ENCODE peak calls at places on chromosome 7, in five cellular contexts. L is MM.1S; Y is aorta; H is IMR-90; B is CD4-positive, alpha-beta T cell. C is an unnamed sample. For H3K9me3, the result is how much of the 10 kb centered on the place peaks cover.

GRCh38 chr7:81769891-81770818 is at the start of gene HGF:
- DNase-seq in L (no peak), Y (peak), H (peak), B (no peak), C (no peak)

GRCh38 chr7:28433604-28434254 is 21.4 kb downstream of the CREB5 start:
- DNase-seq in L (no peak), Y (no peak), H (peak), B (no peak), C (no peak)

GRCh38 chr7:116706668-116707126 is 34.7 kb downstream of the MET start:
- DNase-seq in L (no peak), Y (no peak), H (no peak), B (no peak), C (no peak)

GRCh38 chr7:88044069-88044468 is 110.0 kb downstream of the ADAM22 start:
- DNase-seq in L (no peak), Y (no peak), H (no peak), B (no peak), C (no peak)

GRCh38 chr7:93551063-93551895 is 23.2 kb downstream of the CALCR start:
- DNase-seq in L (peak), Y (no peak), H (peak), B (no peak), C (no peak)

GRCh38 chr7:131774419-131775220 is 218.2 kb upstream of the PODXL start:
- DNase-seq in L (no peak), Y (no peak), H (no peak), B (no peak), C (no peak)

GRCh38 chr7:131581241-131582157 is 25.1 kb upstream of the PODXL start:
- DNase-seq in L (no peak), Y (peak), H (no peak), B (no peak), C (no peak)

GRCh38 chr7:131727189-131727588 is 170.8 kb upstream of the PODXL start:
- DNase-seq in L (no peak), Y (no peak), H (no peak), B (no peak), C (no peak)

GRCh38 chr7:131285558-131285957 is 42.1 kb upstream of the MKLN1 start:
- DNase-seq in L (no peak), Y (no peak), H (no peak), B (no peak), C (no peak)

GRCh38 chr7:95549818-95550529 is 46.3 kb downstream of the PDK4 start:
- DNase-seq in L (no peak), Y (peak), H (peak), B (no peak), C (no peak)

GRCh38 chr7:71303566-71303965 is 171.6 kb downstream of the GALNT17 start:
- DNase-seq in L (no peak), Y (no peak), H (no peak), B (no peak), C (no peak)

GRCh38 chr7:23759556-23760391 is 49.8 kb downstream of the STK31 start:
- DNase-seq in L (no peak), Y (no peak), H (peak), B (no peak), C (no peak)

GRCh38 chr7:130758429-130759056 is 24.5 kb upstream of the KLF14 start:
- DNase-seq in L (peak), Y (no peak), H (peak), B (no peak), C (no peak)

GRCh38 chr7:21616796-21617436 is 74.1 kb downstream of the DNAH11 start:
- DNase-seq in L (no peak), Y (no peak), H (peak), B (no peak), C (no peak)

GRCh38 chr7:1823376-1824150 is 153.5 kb downstream of the ELFN1 start:
- DNase-seq in L (no peak), Y (peak), H (no peak), B (no peak), C (no peak)

GRCh38 chr7:83835424-83835823 is 186.5 kb upstream of the SEMA3E start:
- DNase-seq in L (no peak), Y (no peak), H (no peak), B (no peak), C (no peak)

GRCh38 chr7:74665296-74665938 is 7.9 kb downstream of the GTF2I start:
- DNase-seq in L (no peak), Y (no peak), H (no peak), B (no peak), C (no peak)

GRCh38 chr7:80018941-80019808 is 115.5 kb upstream of the GNAI1 start:
- DNase-seq in L (peak), Y (peak), H (peak), B (peak), C (no peak)

GRCh38 chr7:55568613-55569268 is 3.6 kb downstream of the VOPP1 start:
- DNase-seq in L (no peak), Y (no peak), H (peak), B (no peak), C (no peak)

GRCh38 chr7:1298051-1298937 is 65.6 kb downstream of the UNCX start:
- DNase-seq in L (no peak), Y (peak), H (no peak), B (no peak), C (no peak)

GRCh38 chr7:42414961-42415505 is 178.0 kb upstream of the GLI3 start:
- DNase-seq in L (no peak), Y (no peak), H (no peak), B (no peak), C (no peak)

GRCh38 chr7:47314728-47315601 is 266.9 kb downstream of the TNS3 start:
- DNase-seq in L (no peak), Y (peak), H (peak), B (no peak), C (no peak)

GRCh38 chr7:142669074-142669654 is 80.1 kb upstream of the PRSS1 start:
- DNase-seq in L (peak), Y (no peak), H (peak), B (no peak), C (no peak)
- H3K9me3 ChIP-seq in L (under half), Y (under half), H (under half), B (under half), C (under half)

DNA sequence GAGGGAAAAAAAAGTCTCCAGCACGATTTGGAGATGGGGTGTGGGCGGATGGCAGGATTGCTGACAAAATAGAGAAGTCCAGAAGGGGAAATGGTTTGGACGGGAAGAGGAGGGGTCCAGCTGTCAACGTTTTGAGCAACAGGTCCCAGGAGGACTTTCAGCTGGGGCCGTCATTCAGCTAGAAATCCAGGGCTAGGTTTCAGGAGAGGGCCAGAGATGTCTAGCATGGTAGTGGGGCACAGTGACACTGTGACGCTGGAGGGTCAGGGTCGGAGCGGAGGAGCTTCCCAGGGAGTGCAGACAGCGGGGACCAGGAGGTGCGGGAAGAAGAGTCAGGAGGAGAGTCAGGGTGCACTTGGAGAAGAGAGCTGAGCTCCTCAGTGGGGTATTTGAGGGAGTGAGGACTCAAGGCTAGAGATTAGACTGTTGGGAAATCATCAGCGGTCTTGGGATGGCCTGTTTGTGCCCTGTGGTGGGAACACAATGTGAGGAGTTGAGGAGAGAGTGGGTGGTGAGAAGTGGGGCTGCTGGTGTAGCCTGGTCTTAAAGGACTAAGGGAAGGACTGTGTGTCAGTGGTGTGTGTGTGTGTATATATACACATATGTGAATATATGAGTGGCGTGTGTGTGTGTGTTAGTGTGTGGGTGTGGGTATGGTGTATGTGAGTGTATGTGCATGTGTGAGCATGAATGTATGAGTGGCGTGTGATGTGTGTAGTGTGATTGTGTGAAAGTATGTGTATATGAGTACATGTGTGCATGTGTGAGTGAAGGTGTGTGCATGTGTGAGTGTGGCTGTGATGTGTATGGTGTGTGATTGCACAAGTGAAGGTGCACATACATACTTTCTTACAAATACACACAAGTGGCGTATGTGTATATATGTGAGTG is 3.8 kb downstream of the ZYX start:
- DNase-seq in L (no peak), Y (peak), H (no peak), B (no peak), C (no peak)
- H3K27ac ChIP-seq in L (no peak), Y (peak), H (peak), B (peak), C (no peak)

GRCh38 chr7:157736341-157736740 is 399.5 kb downstream of the DNAJB6 start:
- DNase-seq in L (no peak), Y (no peak), H (no peak), B (no peak), C (no peak)

GRCh38 chr7:157737151-157738063 is 400.6 kb downstream of the DNAJB6 start:
- DNase-seq in L (no peak), Y (no peak), H (no peak), B (no peak), C (no peak)

GRCh38 chr7:157738064-157738460 is 401.3 kb downstream of the DNAJB6 start:
- DNase-seq in L (no peak), Y (no peak), H (no peak), B (no peak), C (no peak)

GRCh38 chr7:157734926-157735640 is 398.3 kb downstream of the DNAJB6 start:
- DNase-seq in L (no peak), Y (no peak), H (no peak), B (no peak), C (no peak)

DNA sequence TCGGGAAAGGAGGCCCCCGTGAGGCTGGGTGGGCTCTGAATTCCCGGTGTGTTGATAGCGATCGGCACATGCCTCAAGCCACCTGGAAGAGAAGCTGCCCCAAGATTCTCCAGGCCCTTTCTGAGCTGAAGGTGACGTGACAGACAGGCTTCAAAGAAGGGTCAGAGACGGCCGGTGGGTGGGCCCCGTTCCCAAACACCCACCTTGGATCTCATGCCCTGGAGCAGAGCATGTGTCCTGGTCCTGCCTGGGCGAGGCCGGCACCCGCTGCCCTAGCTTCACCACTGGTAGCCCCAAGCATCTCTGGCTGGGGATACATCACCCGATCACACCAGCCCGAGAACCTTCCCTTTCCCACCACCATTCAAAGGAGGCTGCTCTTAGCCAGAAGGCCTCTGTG is 399.0 kb downstream of the DNAJB6 start:
- DNase-seq in L (no peak), Y (no peak), H (no peak), B (no peak), C (no peak)
- H3K9me3 ChIP-seq in L (under half), Y (under half), H (under half), B (under half), C (under half)

GRCh38 chr7:128214463-128214862 is 26.6 kb upstream of the LEP start:
- DNase-seq in L (no peak), Y (no peak), H (no peak), B (no peak), C (no peak)

GRCh38 chr7:128217972-128218652 is 23.0 kb upstream of the LEP start:
- DNase-seq in L (no peak), Y (peak), H (no peak), B (no peak), C (no peak)

GRCh38 chr7:128217030-128217805 is 23.9 kb upstream of the LEP start:
- DNase-seq in L (no peak), Y (peak), H (peak), B (no peak), C (no peak)

GRCh38 chr7:128215739-128216138 is 25.3 kb upstream of the LEP start:
- DNase-seq in L (no peak), Y (peak), H (peak), B (no peak), C (no peak)

GRCh38 chr7:128215281-128215680 is 25.8 kb upstream of the LEP start:
- DNase-seq in L (no peak), Y (no peak), H (peak), B (no peak), C (no peak)
- H3K27ac ChIP-seq in L (no peak), Y (no peak), H (peak), B (no peak), C (no peak)

GRCh38 chr7:158847451-158847866 is 8.9 kb upstream of the DYNC2I1 start:
- DNase-seq in L (no peak), Y (no peak), H (no peak), B (no peak), C (no peak)
- H3K9me3 ChIP-seq in L (under half), Y (under half), H (under half), B (under half), C (under half)

DNA sequence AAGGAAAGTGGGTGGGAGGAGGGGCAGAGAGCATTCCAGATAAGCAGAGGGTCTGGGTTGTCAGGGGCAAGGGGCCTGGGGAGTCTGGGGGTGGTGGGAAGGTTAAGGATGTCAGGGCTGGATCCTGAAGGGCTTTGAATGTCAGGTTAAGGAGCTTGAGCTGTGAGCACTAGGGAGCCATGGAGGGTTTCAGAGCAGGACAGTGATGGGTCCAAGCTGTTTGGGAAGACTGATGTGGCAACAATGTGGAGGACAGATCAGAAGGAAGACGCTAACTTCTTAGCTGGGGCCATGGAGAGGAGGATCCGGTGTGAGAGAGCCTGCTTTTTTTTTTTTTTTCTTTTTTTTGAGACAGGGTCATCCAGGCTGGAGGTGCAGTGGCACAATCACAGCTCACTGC is 13.9 kb upstream of the AQP1 start:
- DNase-seq in L (no peak), Y (no peak), H (no peak), B (no peak), C (no peak)
- H3K27ac ChIP-seq in L (no peak), Y (no peak), H (no peak), B (no peak), C (no peak)

C was measured in CD8-positive, alpha-beta T cell.